ENCODE peak calls at places on chromosomes 11 and 22, in nine cellular contexts. T, O, R, X, F, V, C, Z and S are unnamed samples.

GRCh38 chr11:107385361-107385982 is 72.2 kb downstream of the CWF19L2 start:
- DNase-seq in T (peak; percentile 54), O (peak; percentile 2), R (peak; percentile 6), X (peak; percentile 44), F (no peak), V (peak; percentile 77), C (no peak), Z (peak; percentile 29), S (peak; percentile 64)

GRCh38 chr11:56271092-56271491 is 2.9 kb upstream of the OR5T1 start:
- DNase-seq in T (no peak), O (no peak), R (no peak), X (no peak), F (no peak), V (no peak), C (no peak), Z (no peak), S (no peak)

GRCh38 chr11:74171630-74172465 is 759 bp downstream of the PPME1 start:
- DNase-seq in T (peak; percentile 35), O (no peak), R (no peak), X (peak; percentile 18), F (no peak), V (no peak), C (no peak), Z (no peak), S (no peak)

GRCh38 chr22:35930933-35931332 is 97.7 kb downstream of the RBFOX2 start:
- DNase-seq in T (peak; percentile 86), O (peak; percentile 77), R (peak; percentile 84), X (peak; percentile 90), F (peak; percentile 62), V (peak; percentile 34), C (no peak), Z (peak; percentile 44), S (peak; percentile 88)

GRCh38 chr11:94539420-94539819 is 4.3 kb upstream of the FUT4 start:
- DNase-seq in T (no peak), O (no peak), R (no peak), X (no peak), F (no peak), V (no peak), C (no peak), Z (no peak), S (no peak)

GRCh38 chr11:36594316-36594989 is at the start of gene IFTAP:
- DNase-seq in T (peak; percentile 91), O (peak; percentile 88), R (peak; percentile 88), X (peak; percentile 93), F (peak; percentile 67), V (peak; percentile 87), C (peak; percentile 8), Z (peak; percentile 88), S (peak; percentile 95)

GRCh38 chr11:43818220-43818619 is 62.4 kb upstream of the ALKBH3 start:
- DNase-seq in T (no peak), O (peak; percentile 83), R (peak; percentile 19), X (no peak), F (no peak), V (peak; percentile 45), C (no peak), Z (no peak), S (no peak)

GRCh38 chr11:76173663-76174062 is 32.6 kb downstream of the WNT11 start:
- DNase-seq in T (no peak), O (no peak), R (no peak), X (no peak), F (no peak), V (no peak), C (no peak), Z (no peak), S (no peak)

GRCh38 chr11:120581317-120581716 is 69.8 kb downstream of the GRIK4 start:
- DNase-seq in T (no peak), O (no peak), R (peak; percentile 6), X (no peak), F (no peak), V (no peak), C (no peak), Z (no peak), S (no peak)

GRCh38 chr22:50245214-50246072 is 620 bp upstream of the TUBGCP6 start:
- DNase-seq in T (no peak), O (no peak), R (no peak), X (no peak), F (no peak), V (no peak), C (no peak), Z (no peak), S (no peak)

GRCh38 chr22:50247748-50248147 is 2.9 kb upstream of the TUBGCP6 start:
- DNase-seq in T (peak; percentile 60), O (peak; percentile 60), R (peak; percentile 39), X (peak; percentile 71), F (no peak), V (peak; percentile 59), C (no peak), Z (peak; percentile 64), S (peak; percentile 75)

GRCh38 chr22:50244420-50245213 is at the start of gene TUBGCP6:
- DNase-seq in T (peak; percentile 89), O (peak; percentile 86), R (peak; percentile 95), X (peak; percentile 90), F (peak; percentile 95), V (peak; percentile 72), C (peak; percentile 83), Z (peak; percentile 83), S (peak; percentile 92)

GRCh38 chr22:50248192-50249084 is 2.6 kb downstream of the HDAC10 start:
- DNase-seq in T (no peak), O (no peak), R (no peak), X (no peak), F (no peak), V (no peak), C (no peak), Z (no peak), S (no peak)

DNA sequence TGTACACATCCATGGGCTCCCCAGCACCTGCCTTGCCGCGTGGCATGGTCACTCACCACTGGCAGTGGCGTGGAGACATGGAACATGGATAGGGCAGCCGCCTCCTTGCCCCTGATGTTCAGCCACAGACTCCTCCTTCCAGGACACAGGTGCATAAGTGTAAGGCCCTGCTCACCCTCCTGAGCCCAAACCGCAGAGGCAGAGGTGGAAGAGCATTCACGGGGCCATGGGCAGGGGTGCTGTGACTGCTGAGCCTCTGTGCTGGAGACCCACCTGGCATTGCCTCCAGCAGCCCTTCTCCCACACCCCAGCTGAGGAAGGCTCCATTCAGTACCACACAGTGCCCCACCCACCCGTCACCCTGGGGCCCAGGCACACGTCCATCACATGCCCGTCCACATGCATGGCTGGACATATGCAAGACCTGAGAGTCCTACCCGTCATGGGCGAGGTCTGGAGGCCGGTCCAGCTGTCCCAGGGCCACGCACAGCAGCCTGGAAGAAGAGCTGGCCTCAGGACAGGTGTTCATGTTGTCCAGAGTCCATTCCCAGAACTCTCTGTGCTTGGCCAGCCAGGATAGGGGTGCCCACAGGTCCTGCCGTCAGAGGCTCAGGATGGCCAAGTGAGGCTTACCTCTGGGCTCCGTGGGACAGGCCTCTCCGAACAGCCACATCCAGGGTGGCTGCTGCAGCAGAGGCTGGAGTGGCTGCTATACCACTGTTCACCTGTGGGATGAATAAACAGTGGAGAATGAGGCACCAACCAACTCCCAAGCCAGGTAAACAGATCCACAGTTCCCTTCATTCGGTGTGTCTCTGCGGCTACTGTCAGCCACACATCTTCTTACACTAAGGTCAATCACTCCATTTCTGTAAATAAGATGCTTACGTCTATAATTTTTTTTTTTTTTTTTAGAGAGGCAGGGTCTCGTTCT is 1.7 kb upstream of the TUBGCP6 start:
- DNase-seq in T (no peak), O (no peak), R (no peak), X (no peak), F (no peak), V (no peak), C (no peak), Z (no peak), S (no peak)
- TF ChIP-seq CTCF in T (no peak), O (peak; percentile 50), R (no peak), X (peak; percentile 5), F (no peak), V (no peak), C (no peak), Z (no peak), S (no peak)

GRCh38 chr11:109236188-109236587 is 185.8 kb upstream of the C11orf87 start:
- DNase-seq in T (no peak), O (no peak), R (no peak), X (peak; percentile 9), F (no peak), V (no peak), C (no peak), Z (no peak), S (no peak)
- TF ChIP-seq CTCF in T (no peak), O (no peak), R (no peak), X (no peak), F (no peak), V (no peak), C (no peak), Z (no peak), S (no peak)

GRCh38 chr11:115155978-115156377 is 348.2 kb downstream of the CADM1 start:
- DNase-seq in T (no peak), O (no peak), R (no peak), X (no peak), F (no peak), V (no peak), C (no peak), Z (no peak), S (no peak)

GRCh38 chr11:115153135-115153534 is 351.1 kb downstream of the CADM1 start:
- DNase-seq in T (no peak), O (no peak), R (no peak), X (no peak), F (no peak), V (peak; percentile 21), C (no peak), Z (no peak), S (no peak)

GRCh38 chr11:115157247-115157646 is 347.0 kb downstream of the CADM1 start:
- DNase-seq in T (no peak), O (no peak), R (no peak), X (no peak), F (no peak), V (no peak), C (no peak), Z (no peak), S (no peak)

GRCh38 chr11:115153731-115154354 is 350.4 kb downstream of the CADM1 start:
- DNase-seq in T (no peak), O (no peak), R (no peak), X (no peak), F (no peak), V (no peak), C (no peak), Z (no peak), S (no peak)

DNA sequence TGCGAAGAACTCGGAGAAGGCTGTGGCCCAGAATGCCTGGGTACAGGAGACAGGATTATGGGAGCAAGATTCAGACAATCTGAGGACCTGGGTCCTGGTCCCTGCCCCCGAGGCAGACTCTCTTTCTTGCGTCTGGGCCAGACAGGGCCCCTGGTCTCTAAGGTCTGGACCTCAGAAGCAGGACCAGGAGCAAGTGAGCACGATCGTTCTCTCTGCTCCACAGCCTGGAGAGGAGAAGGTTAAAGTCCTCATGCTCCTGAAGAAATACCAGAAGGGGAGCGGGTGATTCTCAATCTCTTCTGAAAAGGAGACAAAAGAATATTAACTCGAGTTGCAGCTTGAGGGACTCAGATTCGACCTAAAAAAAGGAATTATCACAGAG is 349.9 kb downstream of the CADM1 start:
- DNase-seq in T (no peak), O (no peak), R (no peak), X (no peak), F (no peak), V (no peak), C (no peak), Z (no peak), S (no peak)
- TF ChIP-seq CTCF in T (no peak), O (no peak), R (no peak), X (no peak), F (no peak), V (no peak), C (no peak), Z (no peak), S (no peak)

GRCh38 chr11:29063630-29064361 is 953.0 kb downstream of the KCNA4 start:
- DNase-seq in T (no peak), O (no peak), R (no peak), X (no peak), F (no peak), V (no peak), C (no peak), Z (no peak), S (peak; percentile 0)

GRCh38 chr11:29061452-29061851 is 953.3 kb downstream of the METTL15 start:
- DNase-seq in T (no peak), O (no peak), R (no peak), X (no peak), F (no peak), V (no peak), C (no peak), Z (no peak), S (no peak)
- TF ChIP-seq CTCF in T (no peak), O (no peak), R (no peak), X (no peak), F (no peak), V (no peak), C (no peak), Z (no peak), S (no peak)